ENCODE peak calls at places on chromosomes 5 and 9, in six cellular contexts. J, Z, P, F, R and A are unnamed samples.

GRCh38 chr5:75052461-75053285 is at the start of gene GCNT4:
- DNase-seq in J (peak; percentile 64), Z (peak; percentile 52), P (no peak), F (peak; percentile 42), R (no peak), A (peak; percentile 34)

GRCh38 chr5:141958773-141959172 is 771 bp upstream of the PCDH12 start:
- DNase-seq in J (peak; percentile 59), Z (no peak), P (no peak), F (no peak), R (no peak), A (peak; percentile 35)

GRCh38 chr5:59107692-59108091 is 524.8 kb downstream of the RAB3C start:
- DNase-seq in J (peak; percentile 71), Z (peak; percentile 68), P (no peak), F (peak; percentile 20), R (no peak), A (peak; percentile 45)

GRCh38 chr5:138230981-138231589 is 18.0 kb upstream of the CDC23 start:
- DNase-seq in J (peak; percentile 71), Z (peak; percentile 50), P (no peak), F (peak; percentile 27), R (no peak), A (peak; percentile 79)

GRCh38 chr9:95333426-95333825 is 15.9 kb upstream of the FANCC start:
- DNase-seq in J (peak; percentile 31), Z (no peak), P (no peak), F (no peak), R (no peak), A (peak; percentile 70)

GRCh38 chr9:132743886-132744544 is 73.8 kb downstream of the GTF3C4 start:
- DNase-seq in J (no peak), Z (no peak), P (no peak), F (no peak), R (no peak), A (no peak)

GRCh38 chr5:172858511-172858989 is 24.5 kb downstream of the ERGIC1 start:
- DNase-seq in J (no peak), Z (peak; percentile 71), P (no peak), F (no peak), R (no peak), A (peak; percentile 28)

GRCh38 chr9:111730937-111731567 is 63.7 kb downstream of the SHOC1 start:
- DNase-seq in J (peak; percentile 93), Z (no peak), P (no peak), F (peak; percentile 58), R (no peak), A (peak; percentile 93)

GRCh38 chr9:72526901-72527800 is 5.7 kb downstream of the TMC1 start:
- DNase-seq in J (peak; percentile 96), Z (peak; percentile 68), P (peak; percentile 51), F (peak; percentile 95), R (peak; percentile 9), A (peak; percentile 91)

GRCh38 chr5:143217065-143217803 is 186.3 kb downstream of the NR3C1 start:
- DNase-seq in J (peak; percentile 52), Z (no peak), P (no peak), F (no peak), R (no peak), A (peak; percentile 64)

GRCh38 chr5:169450464-169450863 is 133.1 kb upstream of the SPDL1 start:
- DNase-seq in J (peak; percentile 62), Z (no peak), P (no peak), F (no peak), R (no peak), A (peak; percentile 56)

GRCh38 chr5:132526290-132526973 is 16.9 kb downstream of the IL5 start:
- DNase-seq in J (peak; percentile 69), Z (peak; percentile 53), P (peak; percentile 44), F (peak; percentile 56), R (peak; percentile 73), A (peak; percentile 64)

DNA sequence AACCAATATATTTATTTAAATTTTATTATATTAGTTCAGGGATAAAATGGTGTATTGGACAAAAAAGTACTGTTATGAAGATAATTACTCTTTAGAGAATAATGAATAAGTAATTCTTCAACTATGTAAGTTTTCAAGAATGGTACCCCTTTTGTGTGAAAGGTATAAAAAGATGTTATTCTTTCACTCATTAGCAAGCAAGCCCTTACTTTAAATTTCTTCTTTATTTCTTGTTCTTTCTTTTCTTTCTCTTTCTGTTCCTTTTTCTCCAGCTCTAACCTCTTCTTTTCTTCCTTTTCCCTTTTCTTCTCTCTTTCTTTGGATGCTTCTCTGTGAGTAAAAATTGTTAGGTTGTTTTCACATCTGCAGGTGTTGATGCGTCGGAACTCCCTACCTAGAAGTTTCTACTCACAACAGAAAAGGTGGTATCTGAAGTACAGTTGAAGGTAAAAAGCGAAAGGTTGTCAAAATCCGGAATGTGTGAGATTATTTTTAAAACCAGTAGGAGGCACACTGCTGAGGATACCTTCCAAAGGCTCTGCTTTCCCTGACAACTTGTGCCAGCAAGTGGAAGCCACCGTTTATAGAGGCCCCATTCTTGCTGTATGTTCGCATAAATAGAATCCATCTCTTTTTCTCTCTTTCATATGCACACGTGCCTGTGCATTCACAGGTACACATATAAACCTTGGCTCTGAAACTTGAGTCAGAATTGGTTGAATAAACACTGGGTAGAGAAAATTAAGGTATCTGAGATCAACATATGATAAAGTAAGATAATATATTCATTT is 63.4 kb upstream of the RICTOR start:
- DNase-seq in J (no peak), Z (no peak), P (peak; percentile 13), F (no peak), R (no peak), A (no peak)
- TF ChIP-seq CTCF in J (peak; percentile 15), Z (no peak), P (peak; percentile 51), F (peak; percentile 1), R (peak; percentile 69), A (no peak)

DNA sequence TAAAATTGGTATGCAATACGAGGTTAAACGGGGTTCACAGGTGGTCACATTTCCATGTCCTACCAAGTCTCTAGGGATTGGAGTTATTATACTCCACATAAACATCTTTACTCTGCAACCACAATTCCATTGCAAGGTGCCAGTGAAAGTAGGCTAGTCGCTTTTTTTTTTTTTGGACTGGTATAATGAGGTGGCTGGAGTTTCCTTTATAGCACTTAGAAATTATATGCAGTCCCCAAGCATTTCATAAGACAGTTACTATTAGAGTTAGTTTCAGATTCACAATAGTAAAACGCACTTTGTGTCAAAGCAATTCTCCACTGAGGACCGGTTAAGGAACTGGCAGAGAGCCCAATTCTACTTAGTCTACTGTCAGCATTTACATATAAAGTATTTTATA is 1.4 kb downstream of the MEF2C start:
- DNase-seq in J (peak; percentile 44), Z (no peak), P (no peak), F (peak; percentile 46), R (no peak), A (peak; percentile 60)
- H3K4me3 ChIP-seq in J (peak overlapping the region; percentile 68), Z (peak overlapping the region; percentile 55), P (no peak overlapping the region), F (peak overlapping the region; percentile 53), R (peak overlapping the region; percentile 55), A (peak overlapping the region; percentile 74)

GRCh38 chr9:136242908-136243525 is 2.6 kb downstream of the QSOX2 start:
- DNase-seq in J (no peak), Z (no peak), P (no peak), F (no peak), R (no peak), A (no peak)
- TF ChIP-seq CTCF in J (no peak), Z (no peak), P (peak; percentile 17), F (no peak), R (peak; percentile 49), A (no peak)

GRCh38 chr9:137578518-137579258 is at the start of gene DPH7:
- DNase-seq in J (peak; percentile 93), Z (peak; percentile 97), P (peak; percentile 75), F (peak; percentile 90), R (peak; percentile 95), A (peak; percentile 84)

GRCh38 chr9:137580209-137580957 is 1.7 kb upstream of the DPH7 start:
- DNase-seq in J (no peak), Z (no peak), P (no peak), F (no peak), R (no peak), A (no peak)

GRCh38 chr9:137581361-137582285 is 2.9 kb upstream of the DPH7 start:
- DNase-seq in J (no peak), Z (no peak), P (no peak), F (no peak), R (no peak), A (no peak)

GRCh38 chr9:137580958-137581331 is 2.2 kb upstream of the DPH7 start:
- DNase-seq in J (no peak), Z (no peak), P (no peak), F (no peak), R (no peak), A (no peak)

DNA sequence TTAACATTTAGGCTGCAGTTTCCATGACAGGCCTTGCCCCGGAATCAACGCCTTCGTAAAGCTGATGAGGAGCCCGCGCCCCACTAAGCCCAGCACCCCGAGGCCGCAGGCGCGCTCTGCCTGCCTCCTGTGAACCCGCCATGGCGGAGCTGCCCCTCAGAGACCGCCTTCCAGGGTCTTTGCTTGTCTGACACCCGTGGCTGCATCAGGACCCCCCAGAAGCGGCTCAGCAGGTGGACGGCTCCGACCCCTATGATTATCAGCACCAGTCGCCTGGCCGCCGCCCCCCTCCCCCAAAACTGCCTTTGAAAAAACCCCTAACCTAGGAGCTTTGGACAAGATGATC is 507 bp upstream of the DPH7 start:
- DNase-seq in J (no peak), Z (no peak), P (no peak), F (no peak), R (no peak), A (no peak)
- H3K4me3 ChIP-seq in J (peak overlapping the region; percentile 42), Z (peak overlapping the region; percentile 96), P (peak overlapping the region; percentile 61), F (peak overlapping the region; percentile 42), R (peak overlapping the region; percentile 100), A (peak overlapping the region; percentile 89)

GRCh38 chr5:72842816-72843215 is 26.4 kb downstream of the TNPO1 start:
- DNase-seq in J (peak; percentile 29), Z (no peak), P (peak; percentile 32), F (peak; percentile 39), R (no peak), A (no peak)
- TF ChIP-seq CTCF in J (no peak), Z (no peak), P (peak; percentile 40), F (no peak), R (peak; percentile 73), A (peak; percentile 9)